ENCODE peak calls at places on chromosomes 7 and 10, in five cellular contexts. E, H, N, O and F are unnamed samples.

GRCh38 chr10:3787816-3788215 is 2.8 kb upstream of the KLF6 start:
- DNase-seq in E (no peak), H (no peak), N (no peak), O (no peak), F (no peak)

GRCh38 chr10:74650613-74651012 is 175.8 kb upstream of the KAT6B start:
- DNase-seq in E (no peak), H (no peak), N (no peak), O (no peak), F (no peak)

GRCh38 chr10:93384006-93384405 is 98.1 kb downstream of the MYOF start:
- DNase-seq in E (no peak), H (no peak), N (no peak), O (no peak), F (peak; percentile 22)

GRCh38 chr7:16421333-16422099 is at the start of gene CRPPA:
- DNase-seq in E (peak; percentile 47), H (peak; percentile 21), N (no peak), O (peak; percentile 85), F (peak; percentile 77)

GRCh38 chr7:100111914-100112313 is 7.2 kb downstream of the TAF6 start:
- DNase-seq in E (no peak), H (no peak), N (no peak), O (no peak), F (no peak)

GRCh38 chr7:134016223-134016941 is 110.8 kb upstream of the LRGUK start:
- DNase-seq in E (peak; percentile 42), H (no peak), N (no peak), O (no peak), F (peak; percentile 29)

GRCh38 chr10:21304608-21305007 is 220.9 kb downstream of the SKIDA1 start:
- DNase-seq in E (no peak), H (no peak), N (no peak), O (no peak), F (no peak)

GRCh38 chr7:33666526-33666925 is 238.8 kb upstream of the BMPER start:
- DNase-seq in E (no peak), H (no peak), N (no peak), O (no peak), F (no peak)

GRCh38 chr7:132450188-132450587 is 126.1 kb downstream of the PLXNA4 start:
- DNase-seq in E (no peak), H (no peak), N (no peak), O (no peak), F (no peak)

GRCh38 chr10:35511649-35512048 is 93.5 kb upstream of the GJD4 start:
- DNase-seq in E (no peak), H (no peak), N (no peak), O (no peak), F (peak; percentile 12)

GRCh38 chr10:132151286-132151950 is 35.3 kb upstream of the DPYSL4 start:
- DNase-seq in E (no peak), H (no peak), N (no peak), O (no peak), F (no peak)

GRCh38 chr10:49615721-49616120 is 1.9 kb downstream of the CHAT start:
- DNase-seq in E (no peak), H (no peak), N (no peak), O (peak; percentile 65), F (no peak)

GRCh38 chr10:30915141-30915540 is 116.5 kb downstream of the ZNF438 start:
- DNase-seq in E (no peak), H (no peak), N (no peak), O (no peak), F (peak; percentile 53)

GRCh38 chr7:68936501-68936900 is 661.8 kb upstream of the AUTS2 start:
- DNase-seq in E (no peak), H (no peak), N (no peak), O (no peak), F (no peak)

GRCh38 chr10:128431083-128431482 is 304.9 kb upstream of the MKI67 start:
- DNase-seq in E (no peak), H (no peak), N (no peak), O (no peak), F (no peak)

GRCh38 chr7:117827861-117828260 is 45.4 kb downstream of the CTTNBP2 start:
- DNase-seq in E (no peak), H (no peak), N (no peak), O (no peak), F (no peak)

GRCh38 chr7:117828831-117829230 is 44.4 kb downstream of the CTTNBP2 start:
- DNase-seq in E (no peak), H (no peak), N (no peak), O (no peak), F (no peak)

GRCh38 chr7:117825132-117825531 is 48.1 kb downstream of the CTTNBP2 start:
- DNase-seq in E (no peak), H (no peak), N (no peak), O (no peak), F (peak; percentile 15)

GRCh38 chr7:117830422-117830954 is 42.8 kb downstream of the CTTNBP2 start:
- DNase-seq in E (no peak), H (no peak), N (no peak), O (no peak), F (no peak)

DNA sequence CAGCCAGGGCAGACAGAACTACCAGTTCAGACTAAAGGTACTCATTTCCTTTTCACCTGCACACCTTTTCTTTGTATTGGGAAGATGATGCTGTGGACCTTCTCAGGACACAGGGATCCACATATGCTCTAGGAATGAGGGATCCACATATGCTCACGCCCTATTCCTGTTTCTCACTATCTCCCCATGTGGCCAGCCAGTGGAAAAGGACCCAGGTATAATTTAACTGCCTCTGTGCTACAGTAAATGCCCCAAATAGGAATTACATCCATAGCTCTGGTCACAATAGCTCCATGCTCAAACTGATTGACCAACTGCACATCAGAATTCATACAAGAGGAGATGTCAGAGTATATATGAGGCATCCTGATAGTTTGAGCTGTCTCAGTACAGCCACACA is 43.8 kb downstream of the CTTNBP2 start:
- DNase-seq in E (no peak), H (no peak), N (no peak), O (no peak), F (no peak)
- TF ChIP-seq POLR2A in E (no peak), H (no peak), N (no peak), O (no peak), F (no peak)

GRCh38 chr7:2242541-2243482 is 786 bp downstream of the NUDT1 start:
- DNase-seq in E (no peak), H (no peak), N (no peak), O (no peak), F (peak; percentile 70)

GRCh38 chr7:2243483-2243840 is 1.4 kb downstream of the NUDT1 start:
- DNase-seq in E (no peak), H (no peak), N (no peak), O (no peak), F (no peak)

GRCh38 chr7:2239242-2239641 is 2.8 kb downstream of the MRM2 start:
- DNase-seq in E (no peak), H (no peak), N (no peak), O (no peak), F (no peak)

GRCh38 chr7:2244404-2244803 is 2.4 kb downstream of the NUDT1 start:
- DNase-seq in E (no peak), H (no peak), N (no peak), O (no peak), F (no peak)

DNA sequence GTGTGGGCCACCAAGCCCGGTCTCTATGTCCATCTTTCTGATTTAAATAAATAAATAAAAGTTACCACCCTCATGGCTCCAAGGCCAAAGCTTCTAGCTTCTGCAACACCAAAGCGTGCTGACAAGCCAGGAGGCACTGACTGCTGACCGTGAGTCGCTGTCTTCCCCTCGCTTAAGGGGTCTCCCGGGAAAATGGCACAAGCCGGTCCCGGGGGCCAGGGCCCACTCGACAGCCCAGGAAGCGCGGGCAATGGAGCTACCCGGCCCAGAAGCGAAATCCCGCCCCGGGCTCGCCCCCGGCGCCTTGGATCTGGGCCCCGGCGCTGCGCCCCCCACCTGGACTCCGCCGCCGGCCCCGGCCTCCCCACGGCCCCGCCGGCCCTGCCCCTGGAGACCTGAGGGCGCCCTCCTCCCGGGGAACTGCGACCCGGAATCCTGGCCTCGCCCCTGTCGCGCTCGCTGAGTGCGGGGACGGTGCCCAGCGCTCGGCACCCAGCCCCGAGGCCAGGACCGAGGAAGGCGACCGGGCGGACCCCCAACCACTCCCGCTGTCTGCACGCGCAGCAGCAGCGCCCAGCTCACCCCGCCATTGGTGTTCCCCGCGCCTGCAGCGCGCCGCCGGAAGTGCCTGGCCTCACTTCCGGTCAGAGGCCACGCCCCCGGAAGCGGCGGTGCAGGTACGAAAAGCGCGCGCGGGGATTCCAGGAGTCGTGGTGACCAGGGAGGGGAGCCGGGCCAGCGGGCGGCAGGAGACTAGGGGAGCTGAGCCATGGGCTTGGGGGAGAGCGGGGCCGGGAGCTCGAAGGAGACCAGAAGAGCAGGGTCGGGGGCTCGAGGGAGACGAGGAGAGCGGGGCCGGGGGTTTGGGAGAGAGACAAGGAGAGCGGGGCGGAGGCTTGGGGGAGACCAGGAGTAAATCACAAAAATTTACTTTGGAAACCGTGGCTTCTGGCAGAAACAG is at the start of the genes MRM2 and NUDT1:
- DNase-seq in E (peak; percentile 86), H (peak; percentile 85), N (peak; percentile 85), O (peak; percentile 94), F (peak; percentile 89)
- TF ChIP-seq POLR2A in E (peak; percentile 67), H (peak; percentile 45), N (peak; percentile 45), O (no peak), F (peak; percentile 96)

GRCh38 chr7:92681633-92682032 is 91.4 kb upstream of the FAM133B start:
- DNase-seq in E (no peak), H (no peak), N (no peak), O (no peak), F (no peak)

GRCh38 chr7:92684274-92684673 is 94.1 kb upstream of the FAM133B start:
- DNase-seq in E (no peak), H (no peak), N (no peak), O (no peak), F (no peak)

GRCh38 chr7:92682324-92682723 is 92.1 kb upstream of the FAM133B start:
- DNase-seq in E (no peak), H (no peak), N (no peak), O (no peak), F (no peak)

GRCh38 chr7:92682767-92683539 is 92.8 kb upstream of the FAM133B start:
- DNase-seq in E (no peak), H (no peak), N (no peak), O (no peak), F (no peak)

GRCh38 chr7:92685146-92686042 is 95.2 kb upstream of the FAM133B start:
- DNase-seq in E (no peak), H (no peak), N (no peak), O (no peak), F (no peak)
- TF ChIP-seq POLR2A in E (no peak), H (no peak), N (no peak), O (no peak), F (no peak)

DNA sequence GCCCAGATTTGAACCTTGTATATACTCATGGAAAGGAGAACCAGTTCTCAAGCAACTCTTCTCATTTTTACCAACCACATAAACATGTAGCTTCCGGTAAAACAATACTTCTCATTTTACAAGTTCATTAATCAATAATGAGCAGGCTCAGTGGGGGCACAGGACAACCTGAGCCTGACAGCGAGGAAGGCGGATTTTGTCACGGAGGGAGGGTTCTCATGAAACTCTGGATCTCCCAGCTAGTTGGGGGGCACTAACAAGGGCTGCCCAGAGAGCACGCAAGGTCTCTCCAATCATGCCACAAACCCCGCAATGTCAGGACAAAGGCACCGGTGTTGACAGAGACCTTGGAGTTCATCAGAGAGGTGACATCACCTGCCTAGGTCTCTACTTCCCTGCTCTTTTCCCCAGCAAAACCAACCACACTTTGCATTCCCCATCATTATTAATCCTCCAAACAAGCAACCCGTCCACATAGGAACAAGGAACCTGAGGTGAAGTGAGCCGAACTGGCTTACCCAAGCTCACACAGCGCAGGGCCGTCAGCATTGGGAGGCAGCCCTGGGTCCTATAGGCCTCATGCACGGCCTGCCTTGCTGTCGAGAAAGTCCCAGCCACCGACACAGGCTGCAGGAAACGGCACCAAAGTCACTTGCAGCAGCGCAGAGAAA is 192.1 kb upstream of the KLF14 start:
- DNase-seq in E (no peak), H (peak; percentile 61), N (no peak), O (no peak), F (peak; percentile 23)
- TF ChIP-seq POLR2A in E (no peak), H (no peak), N (no peak), O (no peak), F (no peak)